ENCODE peak calls at places on chromosomes 13 and 19, in nine cellular contexts. H is tibial artery, X is upper lobe of right lung, M is breast epithelium, A is endodermal cell, Y is uterus, K is MM.1S, I is neuronal stem cell, O is body of pancreas. R is an unnamed sample. For H3K4me1, the result is how much of the 10 kb centered on the place peaks cover.

GRCh38 chr13:60922526-60923231 is 493.0 kb downstream of the PCDH20 start:
- DNase-seq in H (no peak), X (no peak), M (no peak), A (no peak), Y (no peak), K (no peak), I (no peak), O (no peak), R (no peak)

GRCh38 chr19:1455336-1456120 is 5.6 kb downstream of the APC2 start:
- DNase-seq in H (no peak), X (no peak), M (no peak), A (peak), Y (peak), K (peak), I (no peak), O (peak), R (peak)

GRCh38 chr19:33229962-33230361 is 4.3 kb upstream of the SLC7A10 start:
- DNase-seq in H (no peak), X (no peak), M (no peak), A (no peak), Y (no peak), K (no peak), I (no peak), O (no peak), R (no peak)

GRCh38 chr13:109281823-109282239 is 504.6 kb downstream of the IRS2 start:
- DNase-seq in H (no peak), X (no peak), M (no peak), A (peak), Y (no peak), K (no peak), I (no peak), O (no peak), R (no peak)

GRCh38 chr13:27450921-27451461 is 627 bp upstream of the MTIF3 start:
- DNase-seq in H (peak), X (peak), M (peak), A (peak), Y (peak), K (peak), I (peak), O (peak), R (no peak)

GRCh38 chr13:73722120-73722519 is 412.1 kb downstream of the KLF12 start:
- DNase-seq in H (no peak), X (no peak), M (no peak), A (no peak), Y (no peak), K (no peak), I (no peak), O (no peak), R (no peak)

GRCh38 chr13:33106656-33107402 is 90.6 kb downstream of the KL start:
- DNase-seq in H (no peak), X (no peak), M (no peak), A (no peak), Y (no peak), K (no peak), I (no peak), O (no peak), R (no peak)

GRCh38 chr19:51339687-51340656 is 2.0 kb downstream of the VSIG10L start:
- DNase-seq in H (peak), X (peak), M (peak), A (peak), Y (peak), K (no peak), I (peak), O (peak), R (no peak)

GRCh38 chr19:425056-425455 is 16.1 kb upstream of the C2CD4C start:
- DNase-seq in H (no peak), X (no peak), M (no peak), A (no peak), Y (no peak), K (no peak), I (no peak), O (no peak), R (no peak)

GRCh38 chr19:50894478-50895356 is 16.5 kb downstream of the KLK4 start:
- DNase-seq in H (peak), X (no peak), M (no peak), A (no peak), Y (no peak), K (no peak), I (no peak), O (no peak), R (no peak)

GRCh38 chr13:75647126-75647784 is 11.1 kb downstream of the LMO7 start:
- DNase-seq in H (no peak), X (no peak), M (no peak), A (no peak), Y (no peak), K (no peak), I (no peak), O (no peak), R (no peak)

GRCh38 chr13:98187155-98187726 is 10.2 kb upstream of the RNF113B start:
- DNase-seq in H (no peak), X (no peak), M (no peak), A (no peak), Y (no peak), K (no peak), I (no peak), O (no peak), R (no peak)
- H3K4me1 ChIP-seq in H (under half), X (under half), M (under half), A (under half), Y (under half), K (under half), I (under half), O (half or more), R (under half)

GRCh38 chr19:18432275-18433038 is 5.5 kb downstream of the ISYNA1 start:
- DNase-seq in H (peak), X (no peak), M (no peak), A (peak), Y (peak), K (no peak), I (no peak), O (no peak), R (no peak)

GRCh38 chr19:18430417-18431144 is 7.4 kb downstream of the ISYNA1 start:
- DNase-seq in H (peak), X (no peak), M (no peak), A (no peak), Y (peak), K (no peak), I (no peak), O (peak), R (no peak)

GRCh38 chr19:18429717-18430416 is 8.1 kb downstream of the ISYNA1 start:
- DNase-seq in H (no peak), X (no peak), M (no peak), A (peak), Y (peak), K (no peak), I (no peak), O (peak), R (no peak)

GRCh38 chr19:18433039-18433691 is 4.8 kb downstream of the ISYNA1 start:
- DNase-seq in H (peak), X (no peak), M (no peak), A (peak), Y (peak), K (no peak), I (no peak), O (no peak), R (no peak)

DNA sequence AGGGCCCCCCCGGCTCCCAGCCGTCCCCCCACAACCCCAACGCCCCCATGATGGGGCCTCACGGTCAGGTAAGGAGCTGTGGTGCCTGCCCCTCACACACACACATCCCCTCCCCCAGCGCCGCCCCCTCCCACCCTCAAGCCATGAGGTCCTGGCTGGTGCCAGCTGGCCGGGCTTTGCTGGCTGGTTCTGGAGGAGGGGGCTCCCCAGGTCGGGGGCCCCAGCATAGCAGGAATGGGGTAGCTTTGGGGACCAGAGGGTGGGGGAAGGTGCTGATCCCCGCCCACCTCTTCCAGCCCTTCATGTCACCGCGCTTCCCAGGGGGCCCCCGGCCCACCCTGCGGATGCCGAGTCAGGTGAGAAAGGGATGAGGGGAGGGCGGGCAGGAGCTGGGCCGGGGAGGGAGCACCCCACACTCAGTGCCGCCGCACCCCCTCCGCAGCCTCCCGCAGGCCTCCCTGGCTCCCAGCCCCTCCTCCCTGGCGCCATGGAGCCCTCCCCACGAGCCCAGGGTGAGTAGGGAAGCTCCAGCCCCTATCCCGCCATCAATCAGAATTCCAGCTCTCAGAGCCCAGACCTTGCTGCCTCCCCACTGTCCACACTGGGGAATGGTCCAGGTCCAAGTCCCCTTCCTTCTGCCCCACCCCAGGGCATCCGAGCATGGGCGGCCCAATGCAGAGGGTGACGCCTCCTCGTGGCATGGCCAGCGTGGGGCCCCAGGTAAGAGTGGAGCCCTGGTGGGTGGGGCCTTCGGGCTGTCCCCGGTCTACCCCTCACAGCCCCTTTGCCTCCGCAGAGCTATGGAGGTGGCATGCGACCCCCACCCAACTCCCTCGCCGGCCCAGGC is 6.4 kb downstream of the ISYNA1 start:
- DNase-seq in H (peak), X (no peak), M (no peak), A (no peak), Y (no peak), K (no peak), I (no peak), O (no peak), R (no peak)
- H3K27ac ChIP-seq in H (no peak), X (no peak), M (no peak), A (no peak), Y (peak), K (no peak), I (no peak), O (no peak), R (no peak)

DNA sequence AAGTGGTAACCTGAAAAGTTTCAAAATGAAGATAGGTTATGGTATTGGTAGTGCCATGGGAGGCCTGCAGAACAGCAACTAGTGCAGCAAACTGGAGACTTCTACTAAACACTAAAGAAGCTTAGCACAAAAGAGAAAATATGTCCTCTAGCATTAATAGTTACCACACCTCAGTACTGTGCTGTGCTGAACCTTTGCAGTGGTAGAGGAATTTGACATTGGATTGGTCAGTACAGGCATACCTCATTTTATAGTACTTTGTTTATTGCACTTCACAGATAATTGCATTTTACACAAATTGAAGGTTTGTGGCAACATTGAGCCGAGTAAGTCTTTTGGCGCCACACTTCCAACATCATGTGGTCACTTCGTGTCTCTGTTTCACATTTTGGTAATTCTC is 40.4 kb downstream of the ZMYM2 start:
- DNase-seq in H (no peak), X (no peak), M (no peak), A (no peak), Y (no peak), K (no peak), I (no peak), O (no peak), R (no peak)
- H3K4me3 ChIP-seq in H (no peak), X (no peak), M (no peak), A (no peak), Y (no peak), K (no peak), I (no peak), O (no peak), R (no peak)

DNA sequence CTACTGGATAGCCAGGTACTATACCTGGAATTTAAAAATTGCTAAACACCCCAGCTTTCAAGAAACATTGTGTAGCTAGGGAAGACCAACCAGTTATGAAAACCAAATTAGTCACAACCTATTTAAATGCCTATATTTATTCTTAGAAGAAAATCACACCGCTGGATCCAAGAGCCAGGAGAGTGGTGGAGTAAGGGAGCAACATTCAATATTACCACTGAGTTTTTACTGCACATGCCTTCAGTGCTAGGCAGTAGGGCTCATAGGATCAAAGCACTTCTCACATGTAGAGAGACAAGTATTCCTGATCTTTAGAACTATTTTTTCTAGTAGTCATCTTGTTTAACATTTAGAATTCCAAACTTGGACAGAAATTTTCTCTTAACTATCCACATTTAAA is 11.2 kb downstream of the ITM2B start:
- DNase-seq in H (no peak), X (no peak), M (no peak), A (no peak), Y (no peak), K (no peak), I (no peak), O (no peak), R (no peak)
- H3K4me1 ChIP-seq in H (under half), X (half or more), M (under half), A (under half), Y (under half), K (under half), I (under half), O (under half), R (under half)

DNA sequence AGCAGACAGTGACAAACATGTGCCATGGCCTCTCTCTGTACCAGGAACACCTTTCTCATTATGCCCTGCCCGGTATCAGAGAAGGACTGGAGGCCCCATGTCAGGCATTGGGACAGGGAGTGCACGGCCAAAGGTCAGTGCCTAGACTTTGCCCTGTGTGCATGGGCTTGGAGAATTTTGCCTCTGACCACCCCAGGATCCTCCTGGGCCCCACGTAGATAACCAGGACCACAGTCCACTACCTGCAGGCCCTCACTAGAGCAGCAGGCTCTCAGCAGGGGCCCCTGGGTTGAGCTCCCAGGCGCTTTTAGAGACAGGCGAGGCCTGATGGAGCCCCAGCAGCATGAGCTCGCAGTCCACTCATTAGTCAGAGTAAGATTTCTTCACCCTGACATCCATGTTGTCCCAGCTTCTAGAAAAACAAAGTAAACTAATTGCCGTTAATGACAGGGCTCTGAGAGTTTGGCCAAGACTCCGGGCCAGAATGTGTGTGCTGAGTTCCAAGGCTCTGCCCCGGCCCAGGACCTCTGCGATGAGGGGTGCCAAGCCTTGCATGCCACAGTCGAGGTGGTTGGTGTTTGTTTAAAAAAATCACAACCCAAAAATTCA is 42.7 kb downstream of the CAPN12 start:
- DNase-seq in H (peak), X (peak), M (no peak), A (no peak), Y (no peak), K (no peak), I (no peak), O (peak), R (no peak)
- H3K27ac ChIP-seq in H (peak), X (no peak), M (peak), A (no peak), Y (peak), K (no peak), I (no peak), O (peak), R (no peak)

GRCh38 chr13:78658630-78659449 is at the start of gene OBI1:
- DNase-seq in H (peak), X (peak), M (peak), A (peak), Y (peak), K (peak), I (peak), O (peak), R (peak)

GRCh38 chr13:78662467-78662866 is 3.5 kb upstream of the OBI1 start:
- DNase-seq in H (no peak), X (no peak), M (no peak), A (no peak), Y (no peak), K (peak), I (no peak), O (no peak), R (no peak)

GRCh38 chr13:78657699-78658629 is 991 bp downstream of the OBI1 start:
- DNase-seq in H (no peak), X (no peak), M (no peak), A (peak), Y (no peak), K (peak), I (peak), O (no peak), R (peak)

GRCh38 chr13:78660130-78660857 is 1.3 kb upstream of the OBI1 start:
- DNase-seq in H (no peak), X (no peak), M (no peak), A (peak), Y (no peak), K (no peak), I (no peak), O (no peak), R (no peak)

GRCh38 chr13:78659450-78660110 is 625 bp upstream of the OBI1 start:
- DNase-seq in H (no peak), X (no peak), M (no peak), A (no peak), Y (no peak), K (no peak), I (no peak), O (no peak), R (no peak)
- H3K4me3 ChIP-seq in H (peak), X (peak), M (peak), A (no peak), Y (peak), K (peak), I (no peak), O (peak), R (no peak)

GRCh38 chr19:36027696-36028095 is 5.0 kb downstream of the CLIP3 start:
- DNase-seq in H (no peak), X (no peak), M (no peak), A (no peak), Y (no peak), K (no peak), I (no peak), O (no peak), R (no peak)
- H3K4me1 ChIP-seq in H (under half), X (under half), M (under half), A (under half), Y (under half), K (under half), I (under half), O (under half), R (under half)

DNA sequence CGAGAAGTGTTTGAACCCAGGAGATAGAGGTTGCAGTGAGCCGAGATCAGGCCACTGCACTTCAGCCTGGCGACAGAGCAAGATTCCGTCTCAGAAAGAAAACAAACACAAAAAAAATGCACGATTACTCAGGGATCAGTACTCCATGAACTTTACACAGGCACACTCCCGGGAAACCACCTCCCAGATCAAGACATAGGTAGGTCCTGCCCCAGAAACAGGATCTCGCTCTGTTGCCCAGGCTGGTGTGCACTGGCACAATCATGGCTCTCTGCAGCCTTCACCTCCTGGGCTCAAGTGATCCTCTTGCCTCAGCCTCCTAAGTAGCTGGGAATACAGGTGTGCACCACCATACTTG is 11.2 kb downstream of the VASP start:
- DNase-seq in H (no peak), X (no peak), M (no peak), A (no peak), Y (no peak), K (no peak), I (no peak), O (no peak), R (no peak)
- H3K27ac ChIP-seq in H (no peak), X (no peak), M (no peak), A (no peak), Y (no peak), K (no peak), I (no peak), O (no peak), R (no peak)

R was measured in iPS DF 6.9.